ENCODE peak calls at places on chromosome 2, in four cellular contexts. L, M, K and B are unnamed samples.

GRCh38 chr2:110991951-110992350 is 128.8 kb upstream of the BCL2L11 start:
- DNase-seq in K (no peak), M (no peak), L (no peak), B (no peak)

GRCh38 chr2:172889287-172889686 is 153.6 kb downstream of the RAPGEF4 start:
- DNase-seq in K (no peak), L (no peak), M (no peak), B (no peak)

GRCh38 chr2:74585406-74586182 is 31.1 kb downstream of the DOK1 start:
- DNase-seq in K (no peak), L (no peak), M (peak), B (no peak)

GRCh38 chr2:239181601-239182471 is 219.0 kb downstream of the HDAC4 start:
- DNase-seq in L (peak), M (no peak), K (no peak), B (no peak)

GRCh38 chr2:26892133-26892532 is 44.2 kb downstream of the DPYSL5 start:
- DNase-seq in K (no peak), M (no peak), L (no peak), B (no peak)

GRCh38 chr2:231699006-231699405 is 9.3 kb upstream of the PTMA start:
- DNase-seq in L (no peak), K (no peak), M (no peak), B (no peak)

GRCh38 chr2:73071452-73072399 is at the start of gene SFXN5:
- DNase-seq in M (peak), L (peak), K (peak), B (peak)

GRCh38 chr2:218876562-218877219 is 4.0 kb upstream of the WNT10A start:
- DNase-seq in M (peak), L (peak), K (peak), B (no peak)

GRCh38 chr2:26970928-26971627 is 641 bp downstream of the MAPRE3 start:
- DNase-seq in M (peak), K (no peak), L (no peak), B (peak)

GRCh38 chr2:38788306-38788705 is 10.3 kb downstream of the GEMIN6 start:
- DNase-seq in M (no peak), L (no peak), K (no peak), B (no peak)

GRCh38 chr2:97935719-97936161 is 60.0 kb downstream of the TMEM131 start:
- DNase-seq in K (no peak), M (peak), L (peak), B (no peak)

GRCh38 chr2:101821828-101822458 is 124.4 kb downstream of the MAP4K4 start:
- DNase-seq in L (no peak), K (no peak), M (no peak), B (no peak)

GRCh38 chr2:101818531-101819451 is 121.3 kb downstream of the MAP4K4 start:
- DNase-seq in K (no peak), L (peak), M (no peak), B (no peak)

GRCh38 chr2:101823347-101823791 is 125.9 kb downstream of the MAP4K4 start:
- DNase-seq in K (no peak), M (peak), L (peak), B (no peak)

GRCh38 chr2:101821059-101821805 is 123.7 kb downstream of the MAP4K4 start:
- DNase-seq in M (no peak), L (no peak), K (no peak), B (no peak)

GRCh38 chr2:101820519-101820918 is 123.0 kb downstream of the MAP4K4 start:
- DNase-seq in K (no peak), M (peak), L (no peak), B (no peak)
- TF ChIP-seq CREB1 in K (no peak), M (no peak), L (no peak), B (no peak)

GRCh38 chr2:20617892-20618467 is 32.9 kb downstream of the HS1BP3 start:
- DNase-seq in L (peak), M (peak), K (no peak), B (no peak)
- TF ChIP-seq YY1 in L (no peak), M (no peak), K (no peak), B (no peak)

GRCh38 chr2:49050265-49050664 is 104.0 kb downstream of the FSHR start:
- DNase-seq in M (no peak), L (no peak), K (no peak), B (no peak)
- TF ChIP-seq EP300 in M (no peak), L (no peak), K (no peak), B (no peak)

GRCh38 chr2:121890041-121890440 is 134.6 kb downstream of the TSN start:
- DNase-seq in M (no peak), L (no peak), K (no peak), B (no peak)

GRCh38 chr2:121886059-121886458 is 130.6 kb downstream of the TSN start:
- DNase-seq in L (no peak), M (no peak), K (no peak), B (no peak)

GRCh38 chr2:121887513-121888188 is 132.2 kb downstream of the TSN start:
- DNase-seq in M (no peak), L (no peak), K (no peak), B (no peak)

GRCh38 chr2:121884515-121884915 is 129.1 kb downstream of the TSN start:
- DNase-seq in M (no peak), L (no peak), K (no peak), B (no peak)

GRCh38 chr2:121888189-121888557 is 132.7 kb downstream of the TSN start:
- DNase-seq in M (peak), K (no peak), L (peak), B (no peak)
- TF ChIP-seq CREB1 in M (no peak), K (no peak), L (no peak), B (no peak)

GRCh38 chr2:100975521-100975785 is 26.6 kb upstream of the RPL31 start:
- DNase-seq in L (no peak), K (no peak), M (no peak), B (no peak)

GRCh38 chr2:100976634-100977391 is 25.3 kb upstream of the RPL31 start:
- DNase-seq in L (no peak), K (peak), M (no peak), B (no peak)

GRCh38 chr2:100974712-100975520 is 27.2 kb upstream of the RPL31 start:
- DNase-seq in L (no peak), M (no peak), K (no peak), B (no peak)

GRCh38 chr2:100977511-100977910 is 24.6 kb upstream of the RPL31 start:
- DNase-seq in L (no peak), K (no peak), M (no peak), B (no peak)

DNA sequence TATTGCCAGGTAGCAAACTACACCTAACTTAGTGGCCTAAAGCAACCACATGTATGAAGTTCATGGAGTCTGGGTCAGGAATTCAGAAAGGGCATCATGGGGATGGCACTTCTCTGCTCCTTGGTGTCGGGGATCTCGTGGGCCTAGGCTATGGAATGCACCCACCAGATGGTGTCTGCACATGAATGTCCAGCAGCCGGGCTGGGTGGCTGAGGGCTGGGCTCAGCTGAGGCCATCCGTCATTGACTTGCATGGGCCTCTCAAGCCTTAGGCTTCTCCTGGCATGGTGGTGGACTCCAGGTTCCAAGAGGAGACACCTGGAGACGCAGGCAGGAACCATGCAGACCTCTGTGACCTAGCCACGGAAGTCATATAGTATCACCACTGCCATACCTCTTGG is 26.0 kb upstream of the RPL31 start:
- DNase-seq in L (no peak), K (no peak), M (no peak), B (no peak)
- TF ChIP-seq YY1 in L (no peak), K (no peak), M (no peak), B (no peak)

DNA sequence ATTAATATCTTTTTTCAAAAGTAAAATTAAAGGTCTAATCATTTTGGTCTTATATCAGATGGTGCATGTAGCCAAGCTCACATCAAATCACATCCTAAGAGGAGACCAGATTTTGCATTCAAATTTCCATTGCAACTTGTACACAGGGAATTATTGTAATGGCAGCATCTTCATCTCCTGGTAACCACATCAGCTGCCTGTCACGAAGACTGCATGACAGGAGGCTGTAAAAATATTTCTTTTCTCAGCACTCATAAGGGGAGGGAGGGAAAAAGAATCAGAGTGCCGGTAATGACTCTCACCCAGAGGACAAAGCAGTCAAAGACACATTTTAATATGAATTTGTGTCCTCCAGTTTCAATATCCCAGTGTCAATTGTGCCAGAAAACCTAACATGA is 216.7 kb downstream of the TMEM163 start:
- DNase-seq in K (no peak), L (no peak), M (no peak), B (no peak)
- TF ChIP-seq EP300 in K (no peak), L (no peak), M (no peak), B (no peak)